ENCODE peak calls at places on chromosome 16, in nine cellular contexts. One of them, this sample, is unnamed.

GRCh38 chr16:35744716-35745115 is 2285.3 kb downstream of the TP53TG3F start:
- DNase-seq in foreskin fibroblast: no peak
- DNase-seq in activated CD8-positive, alpha-beta T cell treated with anti-CD3 and anti-CD28 coated beads for 36 hours: no peak
- DNase-seq in thoracic aorta: no peak
- DNase-seq in vagina: no peak
- DNase-seq in BJ: no peak
- DNase-seq in GM13977: no peak
- DNase-seq in adrenal gland: no peak
- DNase-seq in CD8-positive, alpha-beta T cell: no peak
- DNase-seq in this sample: no peak

GRCh38 chr16:11047057-11047456 is 102.7 kb downstream of the CLEC16A start:
- DNase-seq in foreskin fibroblast: peak; percentile 74
- DNase-seq in activated CD8-positive, alpha-beta T cell treated with anti-CD3 and anti-CD28 coated beads for 36 hours: no peak
- DNase-seq in thoracic aorta: no peak
- DNase-seq in vagina: no peak
- DNase-seq in BJ: peak; percentile 68
- DNase-seq in GM13977: no peak
- DNase-seq in adrenal gland: no peak
- DNase-seq in CD8-positive, alpha-beta T cell: no peak
- DNase-seq in this sample: no peak

GRCh38 chr16:49556252-49557069 is 182.9 kb downstream of the C16orf78 start:
- DNase-seq in foreskin fibroblast: peak; percentile 7
- DNase-seq in activated CD8-positive, alpha-beta T cell treated with anti-CD3 and anti-CD28 coated beads for 36 hours: no peak
- DNase-seq in thoracic aorta: no peak
- DNase-seq in vagina: no peak
- DNase-seq in BJ: no peak
- DNase-seq in GM13977: no peak
- DNase-seq in adrenal gland: no peak
- DNase-seq in CD8-positive, alpha-beta T cell: no peak
- DNase-seq in this sample: peak; percentile 44

GRCh38 chr16:72554935-72555334 is 383.0 kb upstream of the PMFBP1 start:
- DNase-seq in foreskin fibroblast: no peak
- DNase-seq in activated CD8-positive, alpha-beta T cell treated with anti-CD3 and anti-CD28 coated beads for 36 hours: no peak
- DNase-seq in thoracic aorta: no peak
- DNase-seq in vagina: no peak
- DNase-seq in BJ: no peak
- DNase-seq in GM13977: no peak
- DNase-seq in adrenal gland: no peak
- DNase-seq in CD8-positive, alpha-beta T cell: no peak
- DNase-seq in this sample: no peak

GRCh38 chr16:46883353-46883689 is 841 bp upstream of the GPT2 start:
- DNase-seq in foreskin fibroblast: no peak
- DNase-seq in activated CD8-positive, alpha-beta T cell treated with anti-CD3 and anti-CD28 coated beads for 36 hours: no peak
- DNase-seq in thoracic aorta: no peak
- DNase-seq in vagina: no peak
- DNase-seq in BJ: no peak
- DNase-seq in GM13977: no peak
- DNase-seq in adrenal gland: no peak
- DNase-seq in CD8-positive, alpha-beta T cell: no peak
- DNase-seq in this sample: peak; percentile 97

GRCh38 chr16:18983565-18984424 is at the start of gene TMC7:
- DNase-seq in foreskin fibroblast: peak; percentile 79
- DNase-seq in activated CD8-positive, alpha-beta T cell treated with anti-CD3 and anti-CD28 coated beads for 36 hours: peak; percentile 55
- DNase-seq in thoracic aorta: peak; percentile 11
- DNase-seq in vagina: no peak
- DNase-seq in BJ: no peak
- DNase-seq in GM13977: peak; percentile 68
- DNase-seq in adrenal gland: peak; percentile 60
- DNase-seq in CD8-positive, alpha-beta T cell: no peak
- DNase-seq in this sample: peak; percentile 91

GRCh38 chr16:4606354-4606753 is 8.3 kb downstream of the UBALD1 start:
- DNase-seq in foreskin fibroblast: no peak
- DNase-seq in activated CD8-positive, alpha-beta T cell treated with anti-CD3 and anti-CD28 coated beads for 36 hours: no peak
- DNase-seq in thoracic aorta: no peak
- DNase-seq in vagina: no peak
- DNase-seq in BJ: no peak
- DNase-seq in GM13977: no peak
- DNase-seq in adrenal gland: no peak
- DNase-seq in CD8-positive, alpha-beta T cell: no peak
- DNase-seq in this sample: no peak

GRCh38 chr16:87161822-87162676 is 155.1 kb downstream of the C16orf95 start:
- DNase-seq in foreskin fibroblast: no peak
- DNase-seq in activated CD8-positive, alpha-beta T cell treated with anti-CD3 and anti-CD28 coated beads for 36 hours: peak; percentile 68
- DNase-seq in thoracic aorta: no peak
- DNase-seq in vagina: no peak
- DNase-seq in BJ: no peak
- DNase-seq in GM13977: no peak
- DNase-seq in adrenal gland: no peak
- DNase-seq in CD8-positive, alpha-beta T cell: no peak
- DNase-seq in this sample: no peak

GRCh38 chr16:56848056-56848936 is 16.7 kb upstream of the SLC12A3 start:
- DNase-seq in foreskin fibroblast: peak; percentile 81
- DNase-seq in activated CD8-positive, alpha-beta T cell treated with anti-CD3 and anti-CD28 coated beads for 36 hours: peak; percentile 25
- DNase-seq in thoracic aorta: peak; percentile 15
- DNase-seq in vagina: no peak
- DNase-seq in BJ: no peak
- DNase-seq in GM13977: no peak
- DNase-seq in adrenal gland: peak; percentile 52
- DNase-seq in CD8-positive, alpha-beta T cell: no peak
- DNase-seq in this sample: no peak

GRCh38 chr16:48001306-48001885 is 154.4 kb downstream of the ABCC12 start:
- DNase-seq in foreskin fibroblast: no peak
- DNase-seq in activated CD8-positive, alpha-beta T cell treated with anti-CD3 and anti-CD28 coated beads for 36 hours: no peak
- DNase-seq in thoracic aorta: no peak
- DNase-seq in vagina: no peak
- DNase-seq in BJ: no peak
- DNase-seq in GM13977: no peak
- DNase-seq in adrenal gland: no peak
- DNase-seq in CD8-positive, alpha-beta T cell: no peak
- DNase-seq in this sample: no peak

GRCh38 chr16:2704983-2705275 is 15.1 kb downstream of the PRSS27 start:
- DNase-seq in foreskin fibroblast: no peak
- DNase-seq in activated CD8-positive, alpha-beta T cell treated with anti-CD3 and anti-CD28 coated beads for 36 hours: no peak
- DNase-seq in thoracic aorta: no peak
- DNase-seq in vagina: no peak
- DNase-seq in BJ: no peak
- DNase-seq in GM13977: no peak
- DNase-seq in adrenal gland: no peak
- DNase-seq in CD8-positive, alpha-beta T cell: peak; percentile 15
- DNase-seq in this sample: no peak

GRCh38 chr16:77564791-77565390 is 130.1 kb upstream of the ADAMTS18 start:
- DNase-seq in foreskin fibroblast: no peak
- DNase-seq in activated CD8-positive, alpha-beta T cell treated with anti-CD3 and anti-CD28 coated beads for 36 hours: no peak
- DNase-seq in thoracic aorta: no peak
- DNase-seq in vagina: no peak
- DNase-seq in BJ: no peak
- DNase-seq in GM13977: no peak
- DNase-seq in adrenal gland: no peak
- DNase-seq in CD8-positive, alpha-beta T cell: no peak
- DNase-seq in this sample: no peak

GRCh38 chr16:79042886-79043285 is 557.7 kb downstream of the MAF start:
- DNase-seq in foreskin fibroblast: no peak
- DNase-seq in activated CD8-positive, alpha-beta T cell treated with anti-CD3 and anti-CD28 coated beads for 36 hours: peak; percentile 38
- DNase-seq in thoracic aorta: no peak
- DNase-seq in vagina: no peak
- DNase-seq in BJ: no peak
- DNase-seq in GM13977: no peak
- DNase-seq in adrenal gland: no peak
- DNase-seq in CD8-positive, alpha-beta T cell: peak; percentile 51
- DNase-seq in this sample: no peak

GRCh38 chr16:10668322-10669045 is 26.2 kb downstream of the TEKT5 start:
- DNase-seq in foreskin fibroblast: peak; percentile 9
- DNase-seq in activated CD8-positive, alpha-beta T cell treated with anti-CD3 and anti-CD28 coated beads for 36 hours: peak; percentile 19
- DNase-seq in thoracic aorta: no peak
- DNase-seq in vagina: no peak
- DNase-seq in BJ: no peak
- DNase-seq in GM13977: peak; percentile 49
- DNase-seq in adrenal gland: no peak
- DNase-seq in CD8-positive, alpha-beta T cell: no peak
- DNase-seq in this sample: peak; percentile 64

GRCh38 chr16:2478273-2478672 is 3.3 kb downstream of the TBC1D24 start:
- DNase-seq in foreskin fibroblast: no peak
- DNase-seq in activated CD8-positive, alpha-beta T cell treated with anti-CD3 and anti-CD28 coated beads for 36 hours: no peak
- DNase-seq in thoracic aorta: no peak
- DNase-seq in vagina: no peak
- DNase-seq in BJ: no peak
- DNase-seq in GM13977: no peak
- DNase-seq in adrenal gland: no peak
- DNase-seq in CD8-positive, alpha-beta T cell: peak; percentile 10
- DNase-seq in this sample: no peak

GRCh38 chr16:3536851-3537250 is 36.0 kb downstream of the CLUAP1 start:
- DNase-seq in foreskin fibroblast: no peak
- DNase-seq in activated CD8-positive, alpha-beta T cell treated with anti-CD3 and anti-CD28 coated beads for 36 hours: no peak
- DNase-seq in thoracic aorta: no peak
- DNase-seq in vagina: no peak
- DNase-seq in BJ: no peak
- DNase-seq in GM13977: no peak
- DNase-seq in adrenal gland: peak; percentile 52
- DNase-seq in CD8-positive, alpha-beta T cell: no peak
- DNase-seq in this sample: no peak

GRCh38 chr16:2500937-2501750 is 12.6 kb upstream of the ATP6V0C start:
- DNase-seq in foreskin fibroblast: peak; percentile 58
- DNase-seq in activated CD8-positive, alpha-beta T cell treated with anti-CD3 and anti-CD28 coated beads for 36 hours: peak; percentile 87
- DNase-seq in thoracic aorta: peak; percentile 51
- DNase-seq in vagina: no peak
- DNase-seq in BJ: no peak
- DNase-seq in GM13977: peak; percentile 90
- DNase-seq in adrenal gland: peak; percentile 82
- DNase-seq in CD8-positive, alpha-beta T cell: peak; percentile 73
- DNase-seq in this sample: peak; percentile 64

GRCh38 chr16:87132361-87133014 is 184.7 kb downstream of the C16orf95 start:
- DNase-seq in foreskin fibroblast: peak; percentile 80
- DNase-seq in activated CD8-positive, alpha-beta T cell treated with anti-CD3 and anti-CD28 coated beads for 36 hours: no peak
- DNase-seq in thoracic aorta: no peak
- DNase-seq in vagina: no peak
- DNase-seq in BJ: peak; percentile 56
- DNase-seq in GM13977: no peak
- DNase-seq in adrenal gland: no peak
- DNase-seq in CD8-positive, alpha-beta T cell: no peak
- DNase-seq in this sample: peak; percentile 73

GRCh38 chr16:2481676-2482075 is 6.7 kb downstream of the TBC1D24 start:
- DNase-seq in foreskin fibroblast: no peak
- DNase-seq in activated CD8-positive, alpha-beta T cell treated with anti-CD3 and anti-CD28 coated beads for 36 hours: no peak
- DNase-seq in thoracic aorta: no peak
- DNase-seq in vagina: no peak
- DNase-seq in BJ: no peak
- DNase-seq in GM13977: no peak
- DNase-seq in adrenal gland: no peak
- DNase-seq in CD8-positive, alpha-beta T cell: peak; percentile 0
- DNase-seq in this sample: no peak

GRCh38 chr16:49204191-49204590 is 77.4 kb downstream of the CBLN1 start:
- DNase-seq in foreskin fibroblast: no peak
- DNase-seq in activated CD8-positive, alpha-beta T cell treated with anti-CD3 and anti-CD28 coated beads for 36 hours: no peak
- DNase-seq in thoracic aorta: no peak
- DNase-seq in vagina: no peak
- DNase-seq in BJ: no peak
- DNase-seq in GM13977: no peak
- DNase-seq in adrenal gland: no peak
- DNase-seq in CD8-positive, alpha-beta T cell: no peak
- DNase-seq in this sample: no peak

GRCh38 chr16:50419116-50419515 is 50.3 kb upstream of the BRD7 start:
- DNase-seq in foreskin fibroblast: no peak
- DNase-seq in activated CD8-positive, alpha-beta T cell treated with anti-CD3 and anti-CD28 coated beads for 36 hours: no peak
- DNase-seq in thoracic aorta: no peak
- DNase-seq in vagina: no peak
- DNase-seq in BJ: no peak
- DNase-seq in GM13977: no peak
- DNase-seq in adrenal gland: no peak
- DNase-seq in CD8-positive, alpha-beta T cell: no peak
- DNase-seq in this sample: no peak

DNA sequence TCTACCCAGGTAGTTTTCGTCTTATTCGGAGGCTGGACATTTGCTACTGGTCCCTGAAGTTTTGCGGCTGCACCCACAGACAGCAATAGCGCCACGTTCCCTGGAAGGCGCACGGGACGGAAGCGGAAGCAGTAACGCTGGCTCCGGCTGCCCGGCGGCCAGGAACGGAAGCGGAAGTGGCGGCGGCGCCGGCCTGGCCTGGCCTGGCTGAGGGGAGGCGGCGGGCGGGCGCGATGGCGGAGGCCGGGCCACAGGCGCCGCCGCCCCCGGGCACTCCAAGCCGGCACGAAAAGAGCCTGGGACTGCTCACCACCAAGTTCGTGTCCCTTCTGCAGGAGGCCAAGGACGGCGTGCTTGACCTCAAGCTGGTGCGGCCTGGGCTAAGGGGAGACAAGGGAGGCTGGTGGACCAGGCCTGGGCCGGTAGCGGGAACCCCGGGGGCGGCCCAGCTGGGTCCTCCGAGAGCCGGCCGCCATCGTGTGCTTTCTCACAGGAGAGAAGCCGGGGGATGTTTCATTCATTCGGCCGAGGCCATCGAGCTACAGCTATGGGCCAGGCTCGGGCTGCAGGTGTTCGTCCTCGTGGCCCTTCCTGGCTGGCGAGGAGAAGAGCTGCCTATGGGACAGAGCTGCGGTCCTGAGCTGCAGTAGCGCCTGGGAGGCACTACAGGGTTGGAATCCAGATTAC is at the start of gene E2F4:
- DNase-seq in foreskin fibroblast: peak; percentile 89
- DNase-seq in activated CD8-positive, alpha-beta T cell treated with anti-CD3 and anti-CD28 coated beads for 36 hours: peak; percentile 91
- DNase-seq in thoracic aorta: peak; percentile 58
- DNase-seq in vagina: no peak
- DNase-seq in BJ: no peak
- DNase-seq in GM13977: peak; percentile 98
- DNase-seq in adrenal gland: peak; percentile 90
- DNase-seq in CD8-positive, alpha-beta T cell: peak; percentile 83
- DNase-seq in this sample: peak; percentile 88
- TF ChIP-seq CTCF in foreskin fibroblast: no peak
- TF ChIP-seq CTCF in activated CD8-positive, alpha-beta T cell treated with anti-CD3 and anti-CD28 coated beads for 36 hours: no peak
- TF ChIP-seq CTCF in thoracic aorta: no peak
- TF ChIP-seq CTCF in vagina: no peak
- TF ChIP-seq CTCF in BJ: no peak
- TF ChIP-seq CTCF in GM13977: no peak
- TF ChIP-seq CTCF in adrenal gland: no peak
- TF ChIP-seq CTCF in CD8-positive, alpha-beta T cell: no peak
- TF ChIP-seq CTCF in this sample: peak; percentile 41

GRCh38 chr16:17277981-17278381 is 192.8 kb downstream of the XYLT1 start:
- DNase-seq in foreskin fibroblast: no peak
- DNase-seq in activated CD8-positive, alpha-beta T cell treated with anti-CD3 and anti-CD28 coated beads for 36 hours: peak; percentile 16
- DNase-seq in thoracic aorta: no peak
- DNase-seq in vagina: no peak
- DNase-seq in BJ: no peak
- DNase-seq in GM13977: peak; percentile 31
- DNase-seq in adrenal gland: no peak
- DNase-seq in CD8-positive, alpha-beta T cell: no peak
- DNase-seq in this sample: peak; percentile 38
- TF ChIP-seq CTCF in foreskin fibroblast: peak; percentile 28
- TF ChIP-seq CTCF in activated CD8-positive, alpha-beta T cell treated with anti-CD3 and anti-CD28 coated beads for 36 hours: no peak
- TF ChIP-seq CTCF in thoracic aorta: peak; percentile 22
- TF ChIP-seq CTCF in vagina: no peak
- TF ChIP-seq CTCF in BJ: peak; percentile 49
- TF ChIP-seq CTCF in GM13977: peak; percentile 71
- TF ChIP-seq CTCF in adrenal gland: peak; percentile 47
- TF ChIP-seq CTCF in CD8-positive, alpha-beta T cell: no peak
- TF ChIP-seq CTCF in this sample: peak; percentile 63

GRCh38 chr16:89589241-89589926 is 13.8 kb downstream of the CPNE7 start:
- DNase-seq in foreskin fibroblast: no peak
- DNase-seq in activated CD8-positive, alpha-beta T cell treated with anti-CD3 and anti-CD28 coated beads for 36 hours: no peak
- DNase-seq in thoracic aorta: no peak
- DNase-seq in vagina: no peak
- DNase-seq in BJ: no peak
- DNase-seq in GM13977: no peak
- DNase-seq in adrenal gland: no peak
- DNase-seq in CD8-positive, alpha-beta T cell: no peak
- DNase-seq in this sample: no peak
- TF ChIP-seq CTCF in foreskin fibroblast: no peak
- TF ChIP-seq CTCF in activated CD8-positive, alpha-beta T cell treated with anti-CD3 and anti-CD28 coated beads for 36 hours: no peak
- TF ChIP-seq CTCF in thoracic aorta: no peak
- TF ChIP-seq CTCF in vagina: no peak
- TF ChIP-seq CTCF in BJ: no peak
- TF ChIP-seq CTCF in GM13977: no peak
- TF ChIP-seq CTCF in adrenal gland: no peak
- TF ChIP-seq CTCF in CD8-positive, alpha-beta T cell: no peak
- TF ChIP-seq CTCF in this sample: no peak

GRCh38 chr16:83717308-83717707 is 90.5 kb upstream of the HSBP1 start:
- DNase-seq in foreskin fibroblast: no peak
- DNase-seq in activated CD8-positive, alpha-beta T cell treated with anti-CD3 and anti-CD28 coated beads for 36 hours: no peak
- DNase-seq in thoracic aorta: no peak
- DNase-seq in vagina: no peak
- DNase-seq in BJ: no peak
- DNase-seq in GM13977: no peak
- DNase-seq in adrenal gland: no peak
- DNase-seq in CD8-positive, alpha-beta T cell: no peak
- DNase-seq in this sample: no peak
- TF ChIP-seq CTCF in foreskin fibroblast: no peak
- TF ChIP-seq CTCF in activated CD8-positive, alpha-beta T cell treated with anti-CD3 and anti-CD28 coated beads for 36 hours: no peak
- TF ChIP-seq CTCF in thoracic aorta: no peak
- TF ChIP-seq CTCF in vagina: no peak
- TF ChIP-seq CTCF in BJ: no peak
- TF ChIP-seq CTCF in GM13977: no peak
- TF ChIP-seq CTCF in adrenal gland: no peak
- TF ChIP-seq CTCF in CD8-positive, alpha-beta T cell: no peak
- TF ChIP-seq CTCF in this sample: peak; percentile 19

This sample was measured in HepG2.